ENCODE peak calls at places on chromosomes 1 and 21, in eight cellular contexts. M is A172, L is NCI-H1105, Y is A549, W is mammary epithelial cell, Z is NCI-H748 treated with DMSO at 0.1 percent for 48 hours, T is astrocyte of the cerebellum, S is AG08396. G is an unnamed sample.

GRCh38 chr1:113168946-113169345 is 95.9 kb downstream of the LRIG2 start:
- DNase-seq in Y (no peak), L (no peak), M (no peak), Z (no peak), W (no peak), S (no peak), T (no peak), G (no peak)

GRCh38 chr1:206445116-206445515 is 25.2 kb upstream of the IKBKE start:
- DNase-seq in L (no peak), S (peak), T (no peak), Z (no peak), M (no peak), W (no peak), Y (no peak), G (no peak)

GRCh38 chr1:164565356-164565755 is 6.4 kb downstream of the PBX1 start:
- DNase-seq in M (no peak), T (no peak), W (no peak), L (no peak), S (no peak), Y (no peak), Z (no peak), G (no peak)

GRCh38 chr1:204188959-204189639 is 7.2 kb downstream of the KISS1 start:
- DNase-seq in Y (no peak), T (no peak), L (no peak), S (no peak), M (no peak), Z (no peak), W (no peak), G (no peak)

GRCh38 chr1:161706483-161707347 is at the start of gene FCRLA:
- DNase-seq in M (peak), T (peak), W (peak), L (no peak), Z (no peak), S (peak), Y (no peak), G (no peak)

GRCh38 chr1:58496042-58496441 is 50.5 kb downstream of the OMA1 start:
- DNase-seq in W (no peak), T (no peak), L (no peak), Z (no peak), M (no peak), Y (no peak), S (no peak), G (no peak)

GRCh38 chr1:6485140-6485936 is 6.1 kb downstream of the PLEKHG5 start:
- DNase-seq in S (peak), W (no peak), Z (no peak), L (no peak), M (no peak), Y (no peak), T (no peak), G (no peak)

GRCh38 chr1:69921501-69921900 is 283.9 kb downstream of the LRRC40 start:
- DNase-seq in Z (no peak), L (no peak), Y (no peak), M (no peak), W (no peak), T (no peak), S (no peak), G (no peak)

GRCh38 chr1:165451696-165452095 is 6.8 kb upstream of the RXRG start:
- DNase-seq in Z (no peak), M (no peak), Y (no peak), W (no peak), T (no peak), L (no peak), S (no peak), G (no peak)

GRCh38 chr1:23845163-23845562 is 19.9 kb upstream of the HMGCL start:
- DNase-seq in T (no peak), M (no peak), W (no peak), S (no peak), Y (no peak), Z (no peak), L (no peak), G (no peak)

GRCh38 chr1:154183045-154183968 is 8.6 kb downstream of the TPM3 start:
- DNase-seq in W (peak), M (peak), Y (peak), T (peak), Z (peak), L (peak), S (peak), G (peak)

GRCh38 chr21:37188825-37189224 is 78.3 kb downstream of the VPS26C start:
- DNase-seq in W (no peak), S (no peak), T (no peak), L (no peak), Z (no peak), M (no peak), Y (no peak), G (no peak)

GRCh38 chr1:23958810-23959460 is 693 bp upstream of the PNRC2 start:
- DNase-seq in W (peak), T (peak), M (peak), L (peak), Z (peak), S (peak), Y (peak), G (peak)

GRCh38 chr1:174995121-174995520 is 4.6 kb upstream of the CACYBP start:
- DNase-seq in Z (no peak), W (no peak), Y (no peak), L (no peak), T (no peak), S (no peak), M (no peak), G (no peak)

GRCh38 chr1:76033800-76034475 is 40.6 kb upstream of the ST6GALNAC3 start:
- DNase-seq in Y (no peak), W (no peak), L (no peak), M (no peak), Z (no peak), S (no peak), T (no peak), G (no peak)

GRCh38 chr1:207867136-207868081 is 43.5 kb downstream of the CD34 start:
- DNase-seq in L (no peak), S (peak), T (no peak), Z (no peak), M (no peak), Y (no peak), W (peak), G (no peak)

GRCh38 chr1:23776198-23776597 is 2.0 kb upstream of the PITHD1 start:
- DNase-seq in T (no peak), Z (no peak), L (no peak), Y (no peak), W (no peak), M (no peak), S (no peak), G (no peak)

GRCh38 chr1:174800221-174800791 is 199.4 kb upstream of the CACYBP start:
- DNase-seq in S (peak), M (no peak), Z (no peak), T (no peak), Y (no peak), L (no peak), W (peak), G (no peak)

GRCh38 chr1:165671531-165671930 is 26.8 kb downstream of the ALDH9A1 start:
- DNase-seq in Z (no peak), W (no peak), T (no peak), L (no peak), S (no peak), M (no peak), Y (no peak), G (no peak)

GRCh38 chr21:35159881-35160280 is 110.8 kb upstream of the RUNX1 start:
- DNase-seq in Y (peak), Z (no peak), L (no peak), W (peak), M (peak), T (no peak), S (no peak), G (no peak)

GRCh38 chr1:22024485-22025367 is 23.3 kb downstream of the CELA3A start:
- DNase-seq in W (no peak), T (peak), M (peak), S (peak), Y (peak), L (peak), Z (peak), G (peak)

GRCh38 chr21:43631411-43632107 is 27.7 kb downstream of the HSF2BP start:
- DNase-seq in Y (no peak), S (no peak), L (no peak), T (no peak), W (no peak), M (no peak), Z (no peak), G (no peak)

GRCh38 chr1:155061381-155062150 is 2.0 kb upstream of the EFNA4 start:
- DNase-seq in T (peak), Y (peak), S (peak), Z (peak), L (peak), M (peak), W (peak), G (peak)